ENCODE peak calls at places on chromosomes 11 and 22, in ten cellular contexts. One of them, this sample, is unnamed.

GRCh38 chr22:32707971-32708370 is 93.5 kb upstream of the TIMP3 start:
- DNase-seq in left cardiac atrium: no peak
- DNase-seq in SW480: no peak
- DNase-seq in activated CD4-positive, CD25-positive, alpha-beta regulatory T cell treated with anti-CD3 and anti-CD28 coated beads, Interleukin-2, amount 50 U/mL, for 72 hours: no peak
- DNase-seq in globus pallidus: no peak
- DNase-seq in aorta: no peak
- DNase-seq in HEK293T: no peak
- DNase-seq in NCI-H510A treated with DMSO at 0.1 percent for 48 hours: no peak
- DNase-seq in left colon: no peak
- DNase-seq in neural progenitor cell: no peak
- DNase-seq in this sample: no peak

GRCh38 chr11:102390667-102391449 is 43.8 kb downstream of the BIRC2 start:
- DNase-seq in left cardiac atrium: peak
- DNase-seq in SW480: peak
- DNase-seq in activated CD4-positive, CD25-positive, alpha-beta regulatory T cell treated with anti-CD3 and anti-CD28 coated beads, Interleukin-2, amount 50 U/mL, for 72 hours: peak
- DNase-seq in globus pallidus: peak
- DNase-seq in aorta: peak
- DNase-seq in HEK293T: peak
- DNase-seq in NCI-H510A treated with DMSO at 0.1 percent for 48 hours: peak
- DNase-seq in left colon: peak
- DNase-seq in neural progenitor cell: peak
- DNase-seq in this sample: no peak

GRCh38 chr22:21641417-21641794 is 696 bp upstream of the SDF2L1 start:
- DNase-seq in left cardiac atrium: peak
- DNase-seq in SW480: peak
- DNase-seq in activated CD4-positive, CD25-positive, alpha-beta regulatory T cell treated with anti-CD3 and anti-CD28 coated beads, Interleukin-2, amount 50 U/mL, for 72 hours: no peak
- DNase-seq in globus pallidus: peak
- DNase-seq in aorta: no peak
- DNase-seq in HEK293T: no peak
- DNase-seq in NCI-H510A treated with DMSO at 0.1 percent for 48 hours: peak
- DNase-seq in left colon: peak
- DNase-seq in neural progenitor cell: peak
- DNase-seq in this sample: no peak

GRCh38 chr22:43745783-43746356 is 66.2 kb downstream of the EFCAB6 start:
- DNase-seq in left cardiac atrium: no peak
- DNase-seq in SW480: no peak
- DNase-seq in activated CD4-positive, CD25-positive, alpha-beta regulatory T cell treated with anti-CD3 and anti-CD28 coated beads, Interleukin-2, amount 50 U/mL, for 72 hours: no peak
- DNase-seq in globus pallidus: no peak
- DNase-seq in aorta: no peak
- DNase-seq in HEK293T: no peak
- DNase-seq in NCI-H510A treated with DMSO at 0.1 percent for 48 hours: peak
- DNase-seq in left colon: no peak
- DNase-seq in neural progenitor cell: no peak
- DNase-seq in this sample: no peak

GRCh38 chr11:114846040-114846791 is 167.9 kb downstream of the NXPE2 start:
- DNase-seq in left cardiac atrium: peak
- DNase-seq in SW480: no peak
- DNase-seq in activated CD4-positive, CD25-positive, alpha-beta regulatory T cell treated with anti-CD3 and anti-CD28 coated beads, Interleukin-2, amount 50 U/mL, for 72 hours: no peak
- DNase-seq in globus pallidus: peak
- DNase-seq in aorta: no peak
- DNase-seq in HEK293T: no peak
- DNase-seq in NCI-H510A treated with DMSO at 0.1 percent for 48 hours: peak
- DNase-seq in left colon: no peak
- DNase-seq in neural progenitor cell: peak
- DNase-seq in this sample: no peak

GRCh38 chr22:20013382-20013871 is 3.2 kb downstream of the ARVCF start:
- DNase-seq in left cardiac atrium: peak
- DNase-seq in SW480: no peak
- DNase-seq in activated CD4-positive, CD25-positive, alpha-beta regulatory T cell treated with anti-CD3 and anti-CD28 coated beads, Interleukin-2, amount 50 U/mL, for 72 hours: no peak
- DNase-seq in globus pallidus: no peak
- DNase-seq in aorta: peak
- DNase-seq in HEK293T: peak
- DNase-seq in NCI-H510A treated with DMSO at 0.1 percent for 48 hours: no peak
- DNase-seq in left colon: peak
- DNase-seq in neural progenitor cell: peak
- DNase-seq in this sample: no peak

GRCh38 chr11:64649304-64649703 is 58.3 kb downstream of the SLC22A12 start:
- DNase-seq in left cardiac atrium: no peak
- DNase-seq in SW480: no peak
- DNase-seq in activated CD4-positive, CD25-positive, alpha-beta regulatory T cell treated with anti-CD3 and anti-CD28 coated beads, Interleukin-2, amount 50 U/mL, for 72 hours: no peak
- DNase-seq in globus pallidus: no peak
- DNase-seq in aorta: no peak
- DNase-seq in HEK293T: peak
- DNase-seq in NCI-H510A treated with DMSO at 0.1 percent for 48 hours: no peak
- DNase-seq in left colon: no peak
- DNase-seq in neural progenitor cell: peak
- DNase-seq in this sample: no peak

GRCh38 chr11:36034572-36035331 is 90.9 kb downstream of the LDLRAD3 start:
- DNase-seq in left cardiac atrium: no peak
- DNase-seq in SW480: peak
- DNase-seq in activated CD4-positive, CD25-positive, alpha-beta regulatory T cell treated with anti-CD3 and anti-CD28 coated beads, Interleukin-2, amount 50 U/mL, for 72 hours: no peak
- DNase-seq in globus pallidus: no peak
- DNase-seq in aorta: no peak
- DNase-seq in HEK293T: no peak
- DNase-seq in NCI-H510A treated with DMSO at 0.1 percent for 48 hours: no peak
- DNase-seq in left colon: no peak
- DNase-seq in neural progenitor cell: no peak
- DNase-seq in this sample: peak

GRCh38 chr22:35915477-35916013 is 113.1 kb downstream of the RBFOX2 start:
- DNase-seq in left cardiac atrium: no peak
- DNase-seq in SW480: peak
- DNase-seq in activated CD4-positive, CD25-positive, alpha-beta regulatory T cell treated with anti-CD3 and anti-CD28 coated beads, Interleukin-2, amount 50 U/mL, for 72 hours: no peak
- DNase-seq in globus pallidus: peak
- DNase-seq in aorta: no peak
- DNase-seq in HEK293T: no peak
- DNase-seq in NCI-H510A treated with DMSO at 0.1 percent for 48 hours: no peak
- DNase-seq in left colon: no peak
- DNase-seq in neural progenitor cell: peak
- DNase-seq in this sample: no peak

GRCh38 chr22:30861688-30862552 is 106.7 kb downstream of the MORC2 start:
- DNase-seq in left cardiac atrium: no peak
- DNase-seq in SW480: no peak
- DNase-seq in activated CD4-positive, CD25-positive, alpha-beta regulatory T cell treated with anti-CD3 and anti-CD28 coated beads, Interleukin-2, amount 50 U/mL, for 72 hours: no peak
- DNase-seq in globus pallidus: no peak
- DNase-seq in aorta: peak
- DNase-seq in HEK293T: peak
- DNase-seq in NCI-H510A treated with DMSO at 0.1 percent for 48 hours: no peak
- DNase-seq in left colon: no peak
- DNase-seq in neural progenitor cell: no peak
- DNase-seq in this sample: no peak

GRCh38 chr22:48702573-48703264 is 1125.0 kb downstream of the BRD1 start:
- DNase-seq in left cardiac atrium: peak
- DNase-seq in SW480: peak
- DNase-seq in activated CD4-positive, CD25-positive, alpha-beta regulatory T cell treated with anti-CD3 and anti-CD28 coated beads, Interleukin-2, amount 50 U/mL, for 72 hours: no peak
- DNase-seq in globus pallidus: peak
- DNase-seq in aorta: peak
- DNase-seq in HEK293T: no peak
- DNase-seq in NCI-H510A treated with DMSO at 0.1 percent for 48 hours: no peak
- DNase-seq in left colon: no peak
- DNase-seq in neural progenitor cell: peak
- DNase-seq in this sample: no peak

GRCh38 chr11:35742707-35743454 is 80.3 kb downstream of the TRIM44 start:
- DNase-seq in left cardiac atrium: no peak
- DNase-seq in SW480: no peak
- DNase-seq in activated CD4-positive, CD25-positive, alpha-beta regulatory T cell treated with anti-CD3 and anti-CD28 coated beads, Interleukin-2, amount 50 U/mL, for 72 hours: no peak
- DNase-seq in globus pallidus: no peak
- DNase-seq in aorta: no peak
- DNase-seq in HEK293T: no peak
- DNase-seq in NCI-H510A treated with DMSO at 0.1 percent for 48 hours: no peak
- DNase-seq in left colon: no peak
- DNase-seq in neural progenitor cell: no peak
- DNase-seq in this sample: no peak

GRCh38 chr11:87223816-87224215 is 186.1 kb downstream of the TMEM135 start:
- DNase-seq in left cardiac atrium: no peak
- DNase-seq in SW480: no peak
- DNase-seq in activated CD4-positive, CD25-positive, alpha-beta regulatory T cell treated with anti-CD3 and anti-CD28 coated beads, Interleukin-2, amount 50 U/mL, for 72 hours: no peak
- DNase-seq in globus pallidus: no peak
- DNase-seq in aorta: no peak
- DNase-seq in HEK293T: no peak
- DNase-seq in NCI-H510A treated with DMSO at 0.1 percent for 48 hours: no peak
- DNase-seq in left colon: no peak
- DNase-seq in neural progenitor cell: no peak
- DNase-seq in this sample: no peak

GRCh38 chr22:43853328-43853931 is 8.9 kb downstream of the SULT4A1 start:
- DNase-seq in left cardiac atrium: no peak
- DNase-seq in SW480: no peak
- DNase-seq in activated CD4-positive, CD25-positive, alpha-beta regulatory T cell treated with anti-CD3 and anti-CD28 coated beads, Interleukin-2, amount 50 U/mL, for 72 hours: no peak
- DNase-seq in globus pallidus: no peak
- DNase-seq in aorta: peak
- DNase-seq in HEK293T: no peak
- DNase-seq in NCI-H510A treated with DMSO at 0.1 percent for 48 hours: no peak
- DNase-seq in left colon: no peak
- DNase-seq in neural progenitor cell: no peak
- DNase-seq in this sample: no peak

GRCh38 chr11:117983163-117983475 is 3.1 kb upstream of the IL10RA start:
- DNase-seq in left cardiac atrium: no peak
- DNase-seq in SW480: no peak
- DNase-seq in activated CD4-positive, CD25-positive, alpha-beta regulatory T cell treated with anti-CD3 and anti-CD28 coated beads, Interleukin-2, amount 50 U/mL, for 72 hours: no peak
- DNase-seq in globus pallidus: no peak
- DNase-seq in aorta: no peak
- DNase-seq in HEK293T: no peak
- DNase-seq in NCI-H510A treated with DMSO at 0.1 percent for 48 hours: no peak
- DNase-seq in left colon: no peak
- DNase-seq in neural progenitor cell: no peak
- DNase-seq in this sample: no peak

GRCh38 chr11:114377612-114378267 is 22.6 kb downstream of the C11orf71 start:
- DNase-seq in left cardiac atrium: no peak
- DNase-seq in SW480: no peak
- DNase-seq in activated CD4-positive, CD25-positive, alpha-beta regulatory T cell treated with anti-CD3 and anti-CD28 coated beads, Interleukin-2, amount 50 U/mL, for 72 hours: no peak
- DNase-seq in globus pallidus: no peak
- DNase-seq in aorta: no peak
- DNase-seq in HEK293T: no peak
- DNase-seq in NCI-H510A treated with DMSO at 0.1 percent for 48 hours: no peak
- DNase-seq in left colon: no peak
- DNase-seq in neural progenitor cell: no peak
- DNase-seq in this sample: no peak

GRCh38 chr11:57430946-57431345 is 4.0 kb upstream of the SLC43A3 start:
- DNase-seq in left cardiac atrium: no peak
- DNase-seq in SW480: no peak
- DNase-seq in activated CD4-positive, CD25-positive, alpha-beta regulatory T cell treated with anti-CD3 and anti-CD28 coated beads, Interleukin-2, amount 50 U/mL, for 72 hours: no peak
- DNase-seq in globus pallidus: no peak
- DNase-seq in aorta: no peak
- DNase-seq in HEK293T: no peak
- DNase-seq in NCI-H510A treated with DMSO at 0.1 percent for 48 hours: no peak
- DNase-seq in left colon: no peak
- DNase-seq in neural progenitor cell: no peak
- DNase-seq in this sample: no peak